ENCODE peak calls at places on chromosomes 1 and 21, in ten cellular contexts. U is Panc1; V is HEK293T; J is stimulated activated CD8-positive, alpha-beta memory T cell treated with anti-CD3 and anti-CD28 coated beads, Interleukin-7, amount 100 ng/mL, for 1 hour; E is GM13977; Z is HFF-Myc; B is fibroblast of pulmonary artery; P is GM12878; G is GM20000; Q is effector CD4-positive, alpha-beta T cell. L is an unnamed sample.

GRCh38 chr1:89954401-89954800 is 40.5 kb upstream of the ZNF326 start:
- DNase-seq in Q (no peak), U (no peak), G (no peak), P (no peak), V (no peak), E (no peak), J (no peak), B (no peak), Z (no peak), L (no peak)

GRCh38 chr1:213641312-213641711 is 346.5 kb upstream of the PROX1 start:
- DNase-seq in J (no peak), V (no peak), U (no peak), Z (no peak), G (no peak), B (no peak), P (no peak), Q (no peak), E (no peak), L (no peak)

GRCh38 chr1:234433563-234434285 is 45.3 kb downstream of the TARBP1 start:
- DNase-seq in Z (no peak), B (peak; percentile 66), Q (no peak), V (no peak), P (peak; percentile 26), U (no peak), G (peak; percentile 43), J (no peak), E (peak; percentile 42), L (no peak)

GRCh38 chr1:168135116-168135981 is 1.4 kb downstream of the GPR161 start:
- DNase-seq in B (peak; percentile 31), E (no peak), P (no peak), V (no peak), Q (no peak), U (no peak), G (no peak), Z (no peak), J (no peak), L (no peak)

GRCh38 chr1:78145105-78145580 is 99.4 kb downstream of the GIPC2 start:
- DNase-seq in G (peak; percentile 45), U (peak; percentile 43), V (peak; percentile 83), E (peak; percentile 44), Q (peak; percentile 8), J (no peak), P (no peak), B (peak; percentile 83), Z (peak; percentile 46), L (peak; percentile 20)

GRCh38 chr1:59880735-59881134 is 45.8 kb downstream of the CYP2J2 start:
- DNase-seq in E (no peak), Z (no peak), Q (no peak), P (no peak), V (no peak), B (peak; percentile 82), G (no peak), U (no peak), J (no peak), L (no peak)

GRCh38 chr21:42586406-42586805 is 67.0 kb upstream of the PDE9A start:
- DNase-seq in Q (no peak), E (no peak), U (no peak), G (no peak), Z (no peak), B (no peak), V (no peak), P (no peak), J (no peak), L (no peak)

GRCh38 chr1:52602328-52603300 is at the start of gene GPX7:
- DNase-seq in V (no peak), G (peak; percentile 81), U (no peak), Q (peak; percentile 53), P (no peak), Z (no peak), E (peak; percentile 71), J (peak; percentile 19), B (peak; percentile 62), L (peak; percentile 74)

GRCh38 chr1:94961994-94962744 is 35.3 kb upstream of the CNN3 start:
- DNase-seq in G (no peak), B (no peak), Z (no peak), J (no peak), U (no peak), E (no peak), V (no peak), P (no peak), Q (no peak), L (no peak)

GRCh38 chr1:22132517-22133235 is 10.2 kb downstream of the WNT4 start:
- DNase-seq in V (no peak), J (no peak), G (no peak), E (no peak), P (no peak), Z (no peak), B (peak; percentile 58), Q (no peak), U (no peak), L (no peak)

GRCh38 chr1:204920967-204921366 is 50.3 kb downstream of the NFASC start:
- DNase-seq in G (no peak), E (no peak), U (no peak), Q (no peak), J (no peak), Z (no peak), V (no peak), B (no peak), P (no peak), L (no peak)

GRCh38 chr1:207620573-207620893 is 24.4 kb upstream of the CR1L start:
- DNase-seq in E (no peak), Z (no peak), V (no peak), U (no peak), Q (no peak), B (no peak), P (no peak), J (no peak), G (no peak), L (no peak)

GRCh38 chr1:7584643-7585042 is 186.5 kb upstream of the VAMP3 start:
- DNase-seq in V (no peak), Q (no peak), G (no peak), J (no peak), B (no peak), Z (no peak), E (no peak), U (no peak), P (no peak), L (no peak)

GRCh38 chr1:193729429-193729828 is 543.0 kb upstream of the B3GALT2 start:
- DNase-seq in Q (no peak), P (no peak), E (no peak), G (no peak), Z (no peak), B (peak; percentile 33), J (no peak), V (no peak), U (no peak), L (no peak)

GRCh38 chr21:34166468-34166867 is 93.1 kb downstream of the MRPS6 start:
- DNase-seq in Z (no peak), B (no peak), J (no peak), E (no peak), P (no peak), Q (no peak), V (no peak), U (no peak), G (no peak), L (no peak)

GRCh38 chr1:110216116-110216515 is 6.0 kb downstream of the KCNC4 start:
- DNase-seq in B (no peak), G (no peak), U (no peak), Z (no peak), P (no peak), V (no peak), J (no peak), Q (no peak), E (no peak), L (no peak)

GRCh38 chr1:212683357-212683722 is 16.3 kb downstream of the BATF3 start:
- DNase-seq in Q (no peak), J (no peak), U (no peak), E (peak; percentile 77), Z (no peak), B (no peak), V (no peak), G (peak; percentile 81), P (peak; percentile 81), L (no peak)

GRCh38 chr1:44652445-44653106 is 21.7 kb downstream of the TMEM53 start:
- DNase-seq in V (peak; percentile 86), U (peak; percentile 71), Q (peak; percentile 68), J (peak; percentile 62), E (peak; percentile 87), G (peak; percentile 87), B (peak; percentile 71), Z (no peak), P (no peak), L (peak; percentile 80)

GRCh38 chr1:33972676-33973395 is 109.0 kb downstream of the HMGB4 start:
- DNase-seq in V (no peak), G (no peak), Q (no peak), P (no peak), Z (no peak), B (no peak), E (no peak), J (no peak), U (no peak), L (no peak)

GRCh38 chr21:14064296-14064645 is 146.5 kb downstream of the LIPI start:
- DNase-seq in Q (no peak), E (peak; percentile 7), P (no peak), U (no peak), J (no peak), V (no peak), B (no peak), G (peak; percentile 14), Z (no peak), L (no peak)

GRCh38 chr1:31183126-31183525 is 56.6 kb downstream of the NKAIN1 start:
- DNase-seq in G (no peak), E (no peak), U (no peak), V (no peak), Q (no peak), P (no peak), Z (no peak), B (no peak), J (no peak), L (no peak)

GRCh38 chr1:234525156-234525774 is 46.3 kb upstream of the TARBP1 start:
- DNase-seq in J (no peak), Q (no peak), V (no peak), Z (no peak), B (no peak), G (no peak), U (no peak), E (no peak), P (no peak), L (no peak)

GRCh38 chr21:42003051-42003461 is 7.1 kb downstream of the ZBTB21 start:
- DNase-seq in P (no peak), Z (no peak), V (no peak), G (no peak), J (no peak), B (no peak), Q (no peak), E (no peak), U (no peak), L (no peak)

GRCh38 chr1:169867012-169867679 is 26.6 kb downstream of the SCYL3 start:
- DNase-seq in E (no peak), U (no peak), Q (no peak), Z (no peak), V (no peak), J (no peak), P (no peak), G (no peak), B (no peak), L (no peak)

GRCh38 chr1:70204578-70204977 is 801 bp downstream of the LRRC40 start:
- DNase-seq in P (no peak), J (no peak), B (no peak), Q (no peak), E (no peak), U (no peak), V (no peak), Z (no peak), G (no peak), L (no peak)

GRCh38 chr21:32364387-32364786 is 28.4 kb downstream of the URB1 start:
- DNase-seq in P (no peak), G (no peak), Z (no peak), E (no peak), U (no peak), B (no peak), V (no peak), J (no peak), Q (no peak), L (no peak)

GRCh38 chr1:39158330-39159086 is 46.0 kb upstream of the MACF1 start:
- DNase-seq in Z (no peak), J (no peak), U (peak; percentile 68), E (no peak), P (peak; percentile 37), B (peak; percentile 69), V (no peak), G (no peak), Q (no peak), L (no peak)

GRCh38 chr1:172870901-172871606 is 179.7 kb downstream of the TNFSF18 start:
- DNase-seq in U (no peak), J (no peak), P (no peak), G (no peak), Q (no peak), Z (no peak), E (peak; percentile 8), V (no peak), B (no peak), L (no peak)

L was measured in activated naive CD4-positive, alpha-beta T cell treated with anti-CD3 and anti-CD28 coated beads, Interleukin-2, amount 50 U/mL, for 72 hours.